ENCODE peak calls at places on chromosomes 2 and 18, in five cellular contexts. One of them, this sample, is unnamed.

GRCh38 chr2:240569523-240569997 is 1.3 kb downstream of the RNPEPL1 start:
- DNase-seq in MM.1S: no peak
- DNase-seq in fibroblast of lung: no peak
- DNase-seq in fibroblast of mammary gland: no peak
- DNase-seq in body of pancreas: no peak
- DNase-seq in this sample: no peak

GRCh38 chr2:23523651-23524260 is 138.8 kb downstream of the KLHL29 start:
- DNase-seq in body of pancreas: peak; percentile 30
- DNase-seq in fibroblast of mammary gland: peak; percentile 68
- DNase-seq in fibroblast of lung: peak; percentile 43
- DNase-seq in MM.1S: no peak
- DNase-seq in this sample: no peak

GRCh38 chr2:1823187-1824169 is 79.2 kb upstream of the PXDN start:
- DNase-seq in MM.1S: no peak
- DNase-seq in fibroblast of lung: no peak
- DNase-seq in body of pancreas: no peak
- DNase-seq in fibroblast of mammary gland: no peak
- DNase-seq in this sample: no peak

GRCh38 chr2:449246-450067 is 161.6 kb upstream of the ALKAL2 start:
- DNase-seq in fibroblast of mammary gland: no peak
- DNase-seq in fibroblast of lung: no peak
- DNase-seq in body of pancreas: no peak
- DNase-seq in MM.1S: no peak
- DNase-seq in this sample: no peak

GRCh38 chr2:19358242-19359020 is at the start of gene OSR1:
- DNase-seq in MM.1S: peak; percentile 24
- DNase-seq in fibroblast of lung: peak; percentile 53
- DNase-seq in body of pancreas: peak; percentile 36
- DNase-seq in fibroblast of mammary gland: peak; percentile 85
- DNase-seq in this sample: no peak

GRCh38 chr2:121008978-121009377 is 273.3 kb downstream of the GLI2 start:
- DNase-seq in fibroblast of lung: no peak
- DNase-seq in MM.1S: no peak
- DNase-seq in fibroblast of mammary gland: peak; percentile 17
- DNase-seq in body of pancreas: no peak
- DNase-seq in this sample: no peak

GRCh38 chr2:200219400-200220113 is 86.9 kb upstream of the SPATS2L start:
- DNase-seq in MM.1S: no peak
- DNase-seq in fibroblast of mammary gland: no peak
- DNase-seq in fibroblast of lung: no peak
- DNase-seq in body of pancreas: peak; percentile 74
- DNase-seq in this sample: no peak

GRCh38 chr18:54119524-54120019 is 104.9 kb downstream of the MBD2 start:
- DNase-seq in fibroblast of lung: peak; percentile 51
- DNase-seq in body of pancreas: peak; percentile 47
- DNase-seq in MM.1S: peak; percentile 54
- DNase-seq in fibroblast of mammary gland: peak; percentile 76
- DNase-seq in this sample: peak; percentile 35

GRCh38 chr2:48532824-48533223 is 2.9 kb downstream of the STON1 start:
- DNase-seq in MM.1S: no peak
- DNase-seq in fibroblast of lung: peak; percentile 28
- DNase-seq in body of pancreas: no peak
- DNase-seq in fibroblast of mammary gland: peak; percentile 35
- DNase-seq in this sample: no peak

GRCh38 chr18:39190508-39190907 is 1624.9 kb upstream of the CELF4 start:
- DNase-seq in MM.1S: peak; percentile 16
- DNase-seq in body of pancreas: no peak
- DNase-seq in fibroblast of mammary gland: no peak
- DNase-seq in fibroblast of lung: no peak
- DNase-seq in this sample: no peak

DNA sequence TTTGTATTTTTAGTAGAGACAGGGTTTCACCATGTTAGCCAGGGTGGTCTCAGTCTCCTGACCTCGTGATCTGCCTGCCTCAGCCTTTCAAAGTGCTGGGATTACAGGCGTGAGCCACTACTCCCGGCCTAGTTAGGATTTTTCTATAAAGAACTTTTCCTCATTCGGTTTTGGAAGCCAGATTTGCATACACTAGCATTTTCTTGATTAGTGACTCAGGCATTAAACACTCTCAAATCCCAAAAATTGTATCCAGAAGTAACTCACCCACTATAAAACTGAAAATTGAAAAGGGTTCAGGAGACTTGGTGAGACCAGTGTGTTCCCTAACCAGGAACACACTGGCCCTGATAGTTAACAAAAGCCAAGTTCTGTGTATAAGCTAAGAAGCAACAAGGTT is 25.2 kb downstream of the EIF2AK3 start:
- DNase-seq in fibroblast of lung: peak; percentile 20
- DNase-seq in MM.1S: no peak
- DNase-seq in body of pancreas: no peak
- DNase-seq in fibroblast of mammary gland: no peak
- DNase-seq in this sample: no peak
- TF ChIP-seq CTCF in fibroblast of lung: no peak
- TF ChIP-seq CTCF in MM.1S: no peak
- TF ChIP-seq CTCF in body of pancreas: no peak
- TF ChIP-seq CTCF in fibroblast of mammary gland: no peak
- TF ChIP-seq CTCF in this sample: no peak

GRCh38 chr18:74065366-74065765 is 82.3 kb downstream of the FBXO15 start:
- DNase-seq in body of pancreas: no peak
- DNase-seq in MM.1S: no peak
- DNase-seq in fibroblast of lung: no peak
- DNase-seq in fibroblast of mammary gland: no peak
- DNase-seq in this sample: no peak
- H3K4me3 ChIP-seq in body of pancreas: no peak overlapping the region
- H3K4me3 ChIP-seq in MM.1S: no peak overlapping the region
- H3K4me3 ChIP-seq in fibroblast of lung: no peak overlapping the region
- H3K4me3 ChIP-seq in fibroblast of mammary gland: no peak overlapping the region
- H3K4me3 ChIP-seq in this sample: no peak overlapping the region

DNA sequence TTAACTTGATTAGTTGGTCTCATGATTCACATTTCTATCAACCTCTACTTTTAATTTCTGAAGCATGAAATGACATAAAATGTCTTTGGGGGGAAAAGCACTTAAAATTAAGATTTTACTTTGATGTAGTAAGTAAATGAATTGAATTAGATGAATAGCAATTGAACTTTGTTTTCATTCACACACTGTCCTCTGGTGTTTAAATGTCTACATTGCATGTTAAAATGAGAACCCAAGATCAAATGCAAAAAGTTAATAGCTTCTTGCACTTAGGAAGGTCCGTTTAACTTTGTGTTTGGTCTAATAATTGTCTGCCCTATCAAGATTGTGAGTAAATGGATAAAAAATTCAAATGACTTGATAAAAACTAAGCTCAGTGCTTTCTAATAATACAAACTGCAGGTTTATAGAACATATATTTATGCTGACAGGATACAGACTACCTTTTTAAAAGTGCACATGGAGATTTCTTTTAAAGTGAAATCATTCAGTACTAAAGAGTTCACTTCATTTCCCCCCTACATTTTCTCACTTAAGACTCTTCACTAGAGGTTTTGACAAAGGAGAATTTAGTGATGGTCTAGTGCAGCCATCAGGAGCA is 156.2 kb upstream of the NABP1 start:
- DNase-seq in body of pancreas: no peak
- DNase-seq in MM.1S: peak; percentile 19
- DNase-seq in fibroblast of lung: peak; percentile 32
- DNase-seq in fibroblast of mammary gland: peak; percentile 59
- DNase-seq in this sample: no peak
- TF ChIP-seq CTCF in body of pancreas: peak; percentile 91
- TF ChIP-seq CTCF in MM.1S: peak; percentile 70
- TF ChIP-seq CTCF in fibroblast of lung: peak; percentile 42
- TF ChIP-seq CTCF in fibroblast of mammary gland: peak; percentile 79
- TF ChIP-seq CTCF in this sample: peak; percentile 54

DNA sequence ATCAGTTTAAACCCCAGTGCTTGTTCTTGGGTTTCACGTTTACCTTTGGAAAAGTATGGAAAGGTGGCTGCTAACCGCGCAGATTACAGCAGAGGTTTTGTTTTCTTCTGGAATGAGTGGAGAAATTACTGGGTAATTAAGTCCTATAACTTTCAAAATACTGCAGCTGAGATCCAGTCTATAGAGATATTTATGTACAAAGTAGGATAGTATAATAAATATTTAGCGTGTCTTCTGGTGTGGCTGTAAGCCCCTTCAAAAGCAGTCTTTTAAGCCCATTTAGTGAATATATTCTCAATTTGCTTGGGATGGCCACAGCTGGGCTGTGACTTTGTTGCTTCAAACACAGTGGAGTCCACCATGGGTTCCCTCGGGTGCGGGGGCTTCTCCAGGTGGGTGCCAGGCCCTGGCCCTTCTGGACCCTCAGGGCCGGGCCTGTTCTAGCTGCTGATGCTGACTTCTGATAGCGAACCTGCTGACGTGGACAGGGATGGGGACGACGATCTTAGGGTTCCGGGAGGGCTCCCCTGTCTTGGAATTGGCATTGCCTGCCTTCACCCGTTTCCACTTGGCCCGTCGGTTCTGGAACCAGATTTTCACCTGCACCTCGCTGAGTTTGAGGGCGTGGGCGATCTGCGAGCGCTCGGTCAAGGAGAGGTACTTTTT is 2.6 kb downstream of the GBX2 start:
- DNase-seq in fibroblast of lung: no peak
- DNase-seq in fibroblast of mammary gland: no peak
- DNase-seq in body of pancreas: no peak
- DNase-seq in MM.1S: no peak
- DNase-seq in this sample: no peak
- H3K4me3 ChIP-seq in fibroblast of lung: no peak overlapping the region
- H3K4me3 ChIP-seq in fibroblast of mammary gland: no peak overlapping the region
- H3K4me3 ChIP-seq in body of pancreas: no peak overlapping the region
- H3K4me3 ChIP-seq in MM.1S: no peak overlapping the region
- H3K4me3 ChIP-seq in this sample: no peak overlapping the region

GRCh38 chr2:179898873-179899272 is 37.5 kb upstream of the ZNF385B start:
- DNase-seq in fibroblast of lung: peak; percentile 11
- DNase-seq in body of pancreas: no peak
- DNase-seq in fibroblast of mammary gland: peak; percentile 50
- DNase-seq in MM.1S: peak; percentile 78
- DNase-seq in this sample: no peak
- TF ChIP-seq CTCF in fibroblast of lung: peak; percentile 7
- TF ChIP-seq CTCF in body of pancreas: no peak
- TF ChIP-seq CTCF in fibroblast of mammary gland: peak; percentile 53
- TF ChIP-seq CTCF in MM.1S: peak; percentile 73
- TF ChIP-seq CTCF in this sample: peak; percentile 47

DNA sequence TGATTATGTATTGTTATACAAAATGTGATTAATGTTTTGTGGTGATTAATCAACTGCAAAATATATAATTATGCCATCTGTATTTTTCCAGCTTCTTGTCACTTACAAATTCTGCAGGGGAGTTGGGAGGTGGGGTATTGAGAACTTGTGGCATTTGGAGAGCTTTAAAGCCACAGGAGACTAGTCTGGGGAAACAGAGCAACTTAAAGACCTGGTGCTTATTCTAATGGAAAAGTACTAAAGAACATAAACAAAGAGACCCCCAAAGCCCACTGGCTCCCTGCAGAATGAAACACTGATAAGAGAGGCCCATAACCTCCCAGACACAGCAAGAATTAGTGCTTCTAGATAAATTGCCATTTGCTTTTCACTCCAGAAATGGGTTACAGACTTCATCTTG is 1720.8 kb upstream of the PIK3C3 start:
- DNase-seq in MM.1S: no peak
- DNase-seq in fibroblast of mammary gland: no peak
- DNase-seq in body of pancreas: no peak
- DNase-seq in fibroblast of lung: no peak
- DNase-seq in this sample: no peak
- H3K4me3 ChIP-seq in MM.1S: no peak overlapping the region
- H3K4me3 ChIP-seq in fibroblast of mammary gland: no peak overlapping the region
- H3K4me3 ChIP-seq in body of pancreas: no peak overlapping the region
- H3K4me3 ChIP-seq in fibroblast of lung: no peak overlapping the region
- H3K4me3 ChIP-seq in this sample: no peak overlapping the region

GRCh38 chr2:111120253-111121027 is at the start of gene BCL2L11:
- DNase-seq in fibroblast of lung: peak; percentile 88
- DNase-seq in fibroblast of mammary gland: peak; percentile 80
- DNase-seq in body of pancreas: peak; percentile 95
- DNase-seq in MM.1S: peak; percentile 97
- DNase-seq in this sample: peak; percentile 69
- TF ChIP-seq CTCF in fibroblast of lung: no peak
- TF ChIP-seq CTCF in fibroblast of mammary gland: no peak
- TF ChIP-seq CTCF in body of pancreas: no peak
- TF ChIP-seq CTCF in MM.1S: peak; percentile 51
- TF ChIP-seq CTCF in this sample: peak; percentile 21

This sample was measured in GM12864.